ENCODE peak calls at places on chromosomes 1 and 21, in eight cellular contexts. H is psoas muscle, Q is neuronal stem cell, O is heart right ventricle, G is PC-3, U is A673, F is esophagus squamous epithelium, K is right atrium auricular region. J is an unnamed sample. For H3K9me3, the result is how much of the 10 kb centered on the place peaks cover.

GRCh38 chr1:88774151-88774556 is 90.1 kb downstream of the PKN2 start:
- DNase-seq in H (no peak), Q (no peak), O (no peak), G (peak), U (no peak), F (no peak), K (no peak), J (no peak)

GRCh38 chr1:68329096-68329835 is 96.9 kb upstream of the WLS start:
- DNase-seq in H (no peak), Q (no peak), O (no peak), G (no peak), U (no peak), F (no peak), K (no peak), J (no peak)

GRCh38 chr1:26126321-26127084 is 14.9 kb downstream of the PDIK1L start:
- DNase-seq in H (no peak), Q (no peak), O (no peak), G (peak), U (peak), F (no peak), K (no peak), J (no peak)

GRCh38 chr21:42097860-42098259 is 26.7 kb downstream of the UMODL1 start:
- DNase-seq in H (no peak), Q (no peak), O (peak), G (peak), U (peak), F (no peak), K (peak), J (peak)

GRCh38 chr1:174191255-174191906 is 32.1 kb downstream of the RABGAP1L start:
- DNase-seq in H (no peak), Q (no peak), O (no peak), G (peak), U (peak), F (no peak), K (no peak), J (no peak)

GRCh38 chr21:21324297-21324696 is 326.1 kb downstream of the NCAM2 start:
- DNase-seq in H (no peak), Q (no peak), O (no peak), G (peak), U (no peak), F (no peak), K (no peak), J (no peak)

GRCh38 chr1:107141491-107142369 is 891 bp downstream of the NTNG1 start:
- DNase-seq in H (peak), Q (peak), O (no peak), G (peak), U (peak), F (no peak), K (no peak), J (no peak)

GRCh38 chr1:112298558-112298957 is 97.5 kb upstream of the CTTNBP2NL start:
- DNase-seq in H (no peak), Q (peak), O (no peak), G (peak), U (peak), F (no peak), K (no peak), J (peak)

GRCh38 chr1:207981976-207982375 is 71.1 kb upstream of the CD34 start:
- DNase-seq in H (no peak), Q (no peak), O (no peak), G (peak), U (peak), F (no peak), K (peak), J (peak)

GRCh38 chr1:10696977-10697376 is 99.5 kb downstream of the CASZ1 start:
- DNase-seq in H (no peak), Q (no peak), O (no peak), G (no peak), U (no peak), F (no peak), K (no peak), J (no peak)

GRCh38 chr1:245516178-245516829 is 361.5 kb downstream of the KIF26B start:
- DNase-seq in H (no peak), Q (no peak), O (no peak), G (peak), U (peak), F (no peak), K (no peak), J (no peak)

GRCh38 chr1:46026531-46026930 is 105.9 kb downstream of the PIK3R3 start:
- DNase-seq in H (no peak), Q (no peak), O (peak), G (no peak), U (no peak), F (no peak), K (no peak), J (no peak)

GRCh38 chr1:183210678-183211077 is 24.6 kb downstream of the LAMC2 start:
- DNase-seq in H (no peak), Q (no peak), O (no peak), G (no peak), U (no peak), F (no peak), K (no peak), J (peak)

GRCh38 chr1:179742291-179742690 is 800 bp upstream of the FAM163A start:
- DNase-seq in H (no peak), Q (no peak), O (no peak), G (no peak), U (no peak), F (no peak), K (no peak), J (no peak)

GRCh38 chr21:16587141-16587570 is 857.4 kb downstream of the USP25 start:
- DNase-seq in H (peak), Q (no peak), O (peak), G (peak), U (peak), F (no peak), K (no peak), J (no peak)

GRCh38 chr21:43590220-43590619 is 69.1 kb downstream of the HSF2BP start:
- DNase-seq in H (no peak), Q (no peak), O (no peak), G (no peak), U (no peak), F (no peak), K (no peak), J (no peak)

GRCh38 chr1:53446051-53446450 is 13.1 kb upstream of the DMRTB1 start:
- DNase-seq in H (no peak), Q (no peak), O (no peak), G (no peak), U (no peak), F (no peak), K (no peak), J (no peak)

GRCh38 chr1:94609619-94610018 is 68.1 kb upstream of the F3 start:
- DNase-seq in H (no peak), Q (no peak), O (no peak), G (no peak), U (no peak), F (no peak), K (peak), J (no peak)

GRCh38 chr1:184386271-184387068 is at the start of gene C1orf21:
- DNase-seq in H (peak), Q (peak), O (peak), G (peak), U (peak), F (peak), K (peak), J (peak)

GRCh38 chr1:5001466-5001865 is 347.1 kb downstream of the AJAP1 start:
- DNase-seq in H (no peak), Q (peak), O (no peak), G (no peak), U (no peak), F (no peak), K (no peak), J (peak)

GRCh38 chr21:37800122-37800455 is 116.2 kb downstream of the KCNJ6 start:
- DNase-seq in H (no peak), Q (no peak), O (no peak), G (no peak), U (no peak), F (no peak), K (no peak), J (no peak)

GRCh38 chr1:169724168-169724567 is 9.7 kb downstream of the SELE start:
- DNase-seq in H (no peak), Q (no peak), O (no peak), G (no peak), U (no peak), F (no peak), K (no peak), J (no peak)

GRCh38 chr1:86394416-86394815 is 1.7 kb downstream of the ODF2L start:
- DNase-seq in H (no peak), Q (no peak), O (no peak), G (peak), U (no peak), F (no peak), K (no peak), J (no peak)

GRCh38 chr21:35641271-35642016 is 418.9 kb downstream of the SETD4 start:
- DNase-seq in H (no peak), Q (no peak), O (no peak), G (no peak), U (no peak), F (no peak), K (no peak), J (peak)

GRCh38 chr1:245118806-245119205 is 36.0 kb upstream of the KIF26B start:
- DNase-seq in H (no peak), Q (no peak), O (no peak), G (no peak), U (no peak), F (no peak), K (no peak), J (no peak)

GRCh38 chr1:33443067-33443704 is 12.3 kb upstream of the PHC2 start:
- DNase-seq in H (no peak), Q (no peak), O (no peak), G (peak), U (no peak), F (no peak), K (no peak), J (no peak)

GRCh38 chr1:201501144-201501543 is 5.8 kb downstream of the CSRP1 start:
- DNase-seq in H (no peak), Q (no peak), O (no peak), G (no peak), U (no peak), F (no peak), K (no peak), J (no peak)

GRCh38 chr1:22673486-22674409 is 20.7 kb downstream of the C1QB start:
- DNase-seq in H (no peak), Q (peak), O (peak), G (peak), U (peak), F (no peak), K (no peak), J (peak)

GRCh38 chr21:34782666-34783365 is 114.0 kb downstream of the CLIC6 start:
- DNase-seq in H (no peak), Q (no peak), O (no peak), G (no peak), U (no peak), F (no peak), K (no peak), J (no peak)

GRCh38 chr1:205600085-205600484 is 31.7 kb downstream of the ELK4 start:
- DNase-seq in H (no peak), Q (no peak), O (no peak), G (peak), U (no peak), F (no peak), K (no peak), J (no peak)

GRCh38 chr1:184101571-184101970 is 50.0 kb downstream of the TSEN15 start:
- DNase-seq in H (no peak), Q (no peak), O (no peak), G (no peak), U (no peak), F (no peak), K (no peak), J (no peak)

GRCh38 chr21:34703566-34703965 is 34.8 kb downstream of the CLIC6 start:
- DNase-seq in H (no peak), Q (no peak), O (no peak), G (no peak), U (no peak), F (no peak), K (no peak), J (no peak)

GRCh38 chr21:37986751-37987399 is 70.6 kb upstream of the KCNJ6 start:
- DNase-seq in H (no peak), Q (no peak), O (no peak), G (peak), U (no peak), F (no peak), K (no peak), J (no peak)

GRCh38 chr1:3195480-3195815 is 126.4 kb downstream of the PRDM16 start:
- DNase-seq in H (no peak), Q (no peak), O (no peak), G (no peak), U (no peak), F (no peak), K (no peak), J (no peak)
- H3K9me3 ChIP-seq in H (under half), Q (under half), O (under half), G (under half), U (under half), F (under half), K (under half), J (under half)

GRCh38 chr1:44694863-44695478 is 20.5 kb downstream of the ARMH1 start:
- DNase-seq in H (no peak), Q (no peak), O (no peak), G (no peak), U (no peak), F (no peak), K (no peak), J (no peak)
- H3K4me3 ChIP-seq in H (no peak), Q (no peak), O (no peak), G (no peak), U (no peak), F (no peak), K (no peak), J (no peak)

GRCh38 chr1:1068077-1068373 is 6.1 kb downstream of the RNF223 start:
- DNase-seq in H (no peak), Q (no peak), O (no peak), G (no peak), U (no peak), F (no peak), K (no peak), J (no peak)

GRCh38 chr1:1068374-1069060 is 5.6 kb downstream of the RNF223 start:
- DNase-seq in H (no peak), Q (no peak), O (no peak), G (peak), U (no peak), F (no peak), K (no peak), J (no peak)

GRCh38 chr1:1067284-1068076 is 6.6 kb downstream of the RNF223 start:
- DNase-seq in H (no peak), Q (no peak), O (no peak), G (peak), U (no peak), F (no peak), K (no peak), J (no peak)

GRCh38 chr1:1065265-1065939 is 8.7 kb downstream of the RNF223 start:
- DNase-seq in H (no peak), Q (no peak), O (no peak), G (no peak), U (no peak), F (no peak), K (no peak), J (no peak)

GRCh38 chr1:1066403-1067283 is 7.5 kb downstream of the RNF223 start:
- DNase-seq in H (no peak), Q (no peak), O (no peak), G (peak), U (no peak), F (no peak), K (no peak), J (no peak)
- H3K27ac ChIP-seq in H (no peak), Q (no peak), O (no peak), G (peak), U (no peak), F (peak), K (no peak), J (no peak)

DNA sequence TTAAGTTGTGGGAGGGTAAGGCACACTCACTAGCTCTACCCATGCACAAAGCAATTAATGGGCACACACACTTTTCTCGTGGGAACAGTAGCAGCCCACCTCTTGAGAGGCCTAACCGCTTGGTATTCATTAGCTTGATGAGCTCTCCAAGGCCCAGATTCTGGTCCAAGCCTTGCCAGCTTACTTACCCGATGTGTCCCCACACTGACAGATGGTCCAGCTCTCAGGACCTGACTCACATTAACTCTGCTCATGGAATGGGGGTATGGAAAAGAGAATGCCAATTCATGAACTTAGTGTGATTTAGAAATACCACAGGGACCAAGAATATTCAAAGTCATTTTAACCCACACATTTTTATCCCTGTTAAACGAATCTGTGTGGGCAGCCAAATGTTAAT is 106.8 kb upstream of the CACHD1 start:
- DNase-seq in H (no peak), Q (no peak), O (no peak), G (no peak), U (peak), F (no peak), K (no peak), J (no peak)
- H3K9me3 ChIP-seq in H (under half), Q (under half), O (under half), G (under half), U (under half), F (under half), K (under half), J (under half)

GRCh38 chr1:39105841-39106765 is 80.0 kb downstream of the NDUFS5 start:
- DNase-seq in H (peak), Q (no peak), O (peak), G (peak), U (peak), F (no peak), K (no peak), J (peak)

GRCh38 chr1:39107891-39108290 is 81.7 kb downstream of the NDUFS5 start:
- DNase-seq in H (no peak), Q (no peak), O (no peak), G (no peak), U (no peak), F (no peak), K (no peak), J (peak)

GRCh38 chr1:39109653-39110052 is 83.5 kb downstream of the NDUFS5 start:
- DNase-seq in H (no peak), Q (no peak), O (no peak), G (no peak), U (no peak), F (no peak), K (no peak), J (no peak)

GRCh38 chr1:39105061-39105840 is 79.1 kb downstream of the NDUFS5 start:
- DNase-seq in H (peak), Q (no peak), O (peak), G (peak), U (peak), F (no peak), K (no peak), J (peak)

GRCh38 chr1:39106949-39107740 is 81.0 kb downstream of the NDUFS5 start:
- DNase-seq in H (no peak), Q (peak), O (no peak), G (no peak), U (no peak), F (no peak), K (no peak), J (no peak)
- H3K4me3 ChIP-seq in H (peak), Q (peak), O (peak), G (peak), U (peak), F (peak), K (peak), J (peak)

GRCh38 chr1:234170622-234171021 is 202.6 kb upstream of the COA6 start:
- DNase-seq in H (no peak), Q (no peak), O (no peak), G (no peak), U (no peak), F (no peak), K (no peak), J (no peak)

GRCh38 chr1:234168061-234168724 is 205.1 kb upstream of the COA6 start:
- DNase-seq in H (peak), Q (no peak), O (no peak), G (no peak), U (no peak), F (no peak), K (peak), J (no peak)

GRCh38 chr1:234169161-234169849 is 204.0 kb upstream of the COA6 start:
- DNase-seq in H (no peak), Q (no peak), O (no peak), G (no peak), U (no peak), F (no peak), K (peak), J (no peak)

GRCh38 chr1:234173968-234174367 is 199.3 kb upstream of the COA6 start:
- DNase-seq in H (no peak), Q (no peak), O (no peak), G (no peak), U (no peak), F (no peak), K (peak), J (no peak)

DNA sequence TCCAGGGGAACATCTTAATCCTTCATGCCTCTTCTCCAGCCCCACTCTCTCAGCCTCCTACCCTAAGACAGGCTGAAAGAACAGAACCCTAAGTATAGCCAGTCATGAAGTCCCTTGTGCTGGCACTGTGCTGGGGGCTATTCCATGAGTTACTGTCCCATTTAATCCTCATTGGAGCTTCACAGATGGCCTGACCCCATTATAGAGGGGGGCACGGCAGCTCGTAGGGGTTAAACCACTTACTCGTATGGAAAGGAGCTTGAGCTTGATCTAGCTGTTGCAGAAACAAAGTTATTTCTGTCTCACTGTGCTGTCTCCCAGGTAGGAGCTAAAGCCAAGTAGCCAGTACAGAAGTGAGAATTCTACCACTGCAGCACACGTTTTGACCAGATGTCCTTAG is 203.2 kb upstream of the COA6 start:
- DNase-seq in H (no peak), Q (no peak), O (no peak), G (no peak), U (no peak), F (no peak), K (peak), J (no peak)
- H3K27ac ChIP-seq in H (no peak), Q (no peak), O (no peak), G (no peak), U (no peak), F (no peak), K (no peak), J (no peak)

J was measured in SJCRH30.